ENCODE peak calls at places on chromosome 15, in seven cellular contexts. One of them, this sample, is unnamed.

GRCh38 chr15:94584833-94585244 is 353.5 kb downstream of the MCTP2 start:
- DNase-seq in GM23248: peak
- DNase-seq in IMR-90: no peak
- DNase-seq in pancreas: no peak
- DNase-seq in uterus: peak
- DNase-seq in coronary artery: no peak
- DNase-seq in hepatocyte: no peak
- DNase-seq in this sample: no peak

GRCh38 chr15:68820205-68820588 is 498 bp downstream of the ANP32A start:
- DNase-seq in pancreas: peak
- DNase-seq in IMR-90: no peak
- DNase-seq in uterus: peak
- DNase-seq in coronary artery: no peak
- DNase-seq in hepatocyte: peak
- DNase-seq in GM23248: peak
- DNase-seq in this sample: peak

GRCh38 chr15:63940956-63941620 is 105.2 kb downstream of the DAPK2 start:
- DNase-seq in uterus: no peak
- DNase-seq in GM23248: no peak
- DNase-seq in pancreas: no peak
- DNase-seq in IMR-90: no peak
- DNase-seq in hepatocyte: no peak
- DNase-seq in coronary artery: no peak
- DNase-seq in this sample: no peak

GRCh38 chr15:66404532-66404931 is 17.8 kb downstream of the MAP2K1 start:
- DNase-seq in IMR-90: no peak
- DNase-seq in pancreas: no peak
- DNase-seq in hepatocyte: no peak
- DNase-seq in coronary artery: no peak
- DNase-seq in uterus: no peak
- DNase-seq in GM23248: no peak
- DNase-seq in this sample: no peak

GRCh38 chr15:78995921-78996780 is 51.3 kb upstream of the CTSH start:
- DNase-seq in hepatocyte: no peak
- DNase-seq in uterus: no peak
- DNase-seq in coronary artery: no peak
- DNase-seq in IMR-90: no peak
- DNase-seq in pancreas: no peak
- DNase-seq in GM23248: no peak
- DNase-seq in this sample: no peak

GRCh38 chr15:34109775-34110663 is 8.1 kb downstream of the PGBD4 start:
- DNase-seq in hepatocyte: peak
- DNase-seq in IMR-90: peak
- DNase-seq in uterus: no peak
- DNase-seq in coronary artery: no peak
- DNase-seq in pancreas: no peak
- DNase-seq in GM23248: peak
- DNase-seq in this sample: no peak

GRCh38 chr15:67433495-67434099 is 87.3 kb upstream of the C15orf61 start:
- DNase-seq in hepatocyte: peak
- DNase-seq in GM23248: peak
- DNase-seq in IMR-90: peak
- DNase-seq in uterus: peak
- DNase-seq in coronary artery: no peak
- DNase-seq in pancreas: peak
- DNase-seq in this sample: no peak

GRCh38 chr15:69414702-69415161 is 583 bp downstream of the KIF23 start:
- DNase-seq in uterus: no peak
- DNase-seq in pancreas: peak
- DNase-seq in coronary artery: no peak
- DNase-seq in IMR-90: peak
- DNase-seq in hepatocyte: peak
- DNase-seq in GM23248: peak
- DNase-seq in this sample: no peak

GRCh38 chr15:30953731-30954378 is 37.6 kb downstream of the MTMR10 start:
- DNase-seq in uterus: no peak
- DNase-seq in pancreas: no peak
- DNase-seq in coronary artery: no peak
- DNase-seq in GM23248: peak
- DNase-seq in hepatocyte: peak
- DNase-seq in IMR-90: peak
- DNase-seq in this sample: no peak

GRCh38 chr15:66714543-66714981 is 12.5 kb downstream of the SMAD6 start:
- DNase-seq in GM23248: peak
- DNase-seq in IMR-90: peak
- DNase-seq in pancreas: no peak
- DNase-seq in uterus: no peak
- DNase-seq in hepatocyte: peak
- DNase-seq in coronary artery: peak
- DNase-seq in this sample: no peak

GRCh38 chr15:66253643-66254363 is at the start of gene MEGF11:
- DNase-seq in GM23248: peak
- DNase-seq in coronary artery: no peak
- DNase-seq in pancreas: peak
- DNase-seq in hepatocyte: peak
- DNase-seq in IMR-90: peak
- DNase-seq in uterus: no peak
- DNase-seq in this sample: no peak

GRCh38 chr15:89898628-89899302 is 5.0 kb upstream of the AP3S2 start:
- DNase-seq in coronary artery: no peak
- DNase-seq in hepatocyte: peak
- DNase-seq in IMR-90: peak
- DNase-seq in GM23248: peak
- DNase-seq in pancreas: peak
- DNase-seq in uterus: no peak
- DNase-seq in this sample: no peak

GRCh38 chr15:39682366-39682765 is 100.3 kb downstream of the FSIP1 start:
- DNase-seq in IMR-90: no peak
- DNase-seq in coronary artery: no peak
- DNase-seq in hepatocyte: no peak
- DNase-seq in GM23248: peak
- DNase-seq in uterus: no peak
- DNase-seq in pancreas: no peak
- DNase-seq in this sample: no peak

GRCh38 chr15:34795267-34796081 is at the start of gene ACTC1:
- DNase-seq in uterus: peak
- DNase-seq in GM23248: peak
- DNase-seq in pancreas: peak
- DNase-seq in coronary artery: peak
- DNase-seq in IMR-90: peak
- DNase-seq in hepatocyte: peak
- DNase-seq in this sample: no peak

GRCh38 chr15:60423540-60423939 is 25.8 kb upstream of the ANXA2 start:
- DNase-seq in hepatocyte: peak
- DNase-seq in pancreas: no peak
- DNase-seq in coronary artery: no peak
- DNase-seq in IMR-90: peak
- DNase-seq in uterus: no peak
- DNase-seq in GM23248: peak
- DNase-seq in this sample: no peak

GRCh38 chr15:49865925-49866757 is 245.3 kb downstream of the DTWD1 start:
- DNase-seq in coronary artery: no peak
- DNase-seq in hepatocyte: no peak
- DNase-seq in pancreas: no peak
- DNase-seq in GM23248: peak
- DNase-seq in IMR-90: no peak
- DNase-seq in uterus: no peak
- DNase-seq in this sample: no peak

GRCh38 chr15:45157974-45158373 is 28.2 kb downstream of the DUOX1 start:
- DNase-seq in IMR-90: peak
- DNase-seq in coronary artery: no peak
- DNase-seq in pancreas: no peak
- DNase-seq in hepatocyte: peak
- DNase-seq in GM23248: peak
- DNase-seq in uterus: no peak
- DNase-seq in this sample: peak

GRCh38 chr15:76012021-76012551 is at the start of gene NRG4:
- DNase-seq in uterus: no peak
- DNase-seq in coronary artery: no peak
- DNase-seq in pancreas: peak
- DNase-seq in GM23248: peak
- DNase-seq in IMR-90: peak
- DNase-seq in hepatocyte: no peak
- DNase-seq in this sample: no peak

GRCh38 chr15:92655178-92655995 is at the start of gene FAM174B:
- DNase-seq in IMR-90: no peak
- DNase-seq in uterus: no peak
- DNase-seq in GM23248: peak
- DNase-seq in coronary artery: peak
- DNase-seq in pancreas: peak
- DNase-seq in hepatocyte: peak
- DNase-seq in this sample: no peak

GRCh38 chr15:70049115-70049514 is 48.6 kb downstream of the TLE3 start:
- DNase-seq in coronary artery: no peak
- DNase-seq in GM23248: no peak
- DNase-seq in uterus: no peak
- DNase-seq in pancreas: no peak
- DNase-seq in hepatocyte: no peak
- DNase-seq in IMR-90: no peak
- DNase-seq in this sample: no peak

GRCh38 chr15:45637552-45638033 is 2.8 kb downstream of the SQOR start:
- DNase-seq in uterus: peak
- DNase-seq in GM23248: peak
- DNase-seq in IMR-90: peak
- DNase-seq in pancreas: peak
- DNase-seq in hepatocyte: peak
- DNase-seq in coronary artery: no peak
- DNase-seq in this sample: no peak

GRCh38 chr15:62549345-62549970 is 384.4 kb upstream of the C2CD4B start:
- DNase-seq in pancreas: peak
- DNase-seq in coronary artery: no peak
- DNase-seq in IMR-90: peak
- DNase-seq in hepatocyte: peak
- DNase-seq in uterus: no peak
- DNase-seq in GM23248: peak
- DNase-seq in this sample: no peak

GRCh38 chr15:95368211-95368610 is 962.3 kb upstream of the NR2F2 start:
- DNase-seq in hepatocyte: no peak
- DNase-seq in IMR-90: no peak
- DNase-seq in uterus: no peak
- DNase-seq in GM23248: no peak
- DNase-seq in coronary artery: no peak
- DNase-seq in pancreas: no peak
- DNase-seq in this sample: no peak

GRCh38 chr15:34223904-34224596 is 766 bp upstream of the EMC4 start:
- DNase-seq in hepatocyte: no peak
- DNase-seq in IMR-90: peak
- DNase-seq in GM23248: peak
- DNase-seq in pancreas: no peak
- DNase-seq in uterus: no peak
- DNase-seq in coronary artery: no peak
- DNase-seq in this sample: no peak

GRCh38 chr15:91473894-91474293 is 373.8 kb downstream of the SV2B start:
- DNase-seq in IMR-90: peak
- DNase-seq in uterus: no peak
- DNase-seq in coronary artery: no peak
- DNase-seq in hepatocyte: no peak
- DNase-seq in pancreas: no peak
- DNase-seq in GM23248: no peak
- DNase-seq in this sample: no peak

GRCh38 chr15:51046799-51047449 is 47.8 kb downstream of the TNFAIP8L3 start:
- DNase-seq in IMR-90: peak
- DNase-seq in uterus: peak
- DNase-seq in GM23248: peak
- DNase-seq in pancreas: peak
- DNase-seq in coronary artery: no peak
- DNase-seq in hepatocyte: peak
- DNase-seq in this sample: peak
- H3K27ac ChIP-seq in IMR-90: no peak
- H3K27ac ChIP-seq in uterus: peak
- H3K27ac ChIP-seq in GM23248: no peak
- H3K27ac ChIP-seq in pancreas: no peak
- H3K27ac ChIP-seq in coronary artery: no peak
- H3K27ac ChIP-seq in hepatocyte: peak
- H3K27ac ChIP-seq in this sample: no peak

GRCh38 chr15:83078712-83079111 is 11.7 kb upstream of the BTBD1 start:
- DNase-seq in coronary artery: no peak
- DNase-seq in hepatocyte: no peak
- DNase-seq in pancreas: no peak
- DNase-seq in GM23248: no peak
- DNase-seq in IMR-90: no peak
- DNase-seq in uterus: no peak
- DNase-seq in this sample: no peak

GRCh38 chr15:83077487-83078230 is 10.6 kb upstream of the BTBD1 start:
- DNase-seq in pancreas: no peak
- DNase-seq in GM23248: no peak
- DNase-seq in hepatocyte: no peak
- DNase-seq in IMR-90: no peak
- DNase-seq in uterus: no peak
- DNase-seq in coronary artery: no peak
- DNase-seq in this sample: no peak

GRCh38 chr15:83081256-83082014 is 14.4 kb upstream of the BTBD1 start:
- DNase-seq in hepatocyte: no peak
- DNase-seq in GM23248: no peak
- DNase-seq in coronary artery: no peak
- DNase-seq in IMR-90: no peak
- DNase-seq in uterus: no peak
- DNase-seq in pancreas: no peak
- DNase-seq in this sample: no peak

GRCh38 chr15:83087535-83087934 is 19.9 kb upstream of the TM6SF1 start:
- DNase-seq in coronary artery: no peak
- DNase-seq in uterus: no peak
- DNase-seq in pancreas: no peak
- DNase-seq in GM23248: no peak
- DNase-seq in IMR-90: no peak
- DNase-seq in hepatocyte: no peak
- DNase-seq in this sample: no peak

GRCh38 chr15:83082730-83083386 is 15.8 kb upstream of the BTBD1 start:
- DNase-seq in GM23248: no peak
- DNase-seq in coronary artery: no peak
- DNase-seq in hepatocyte: no peak
- DNase-seq in pancreas: no peak
- DNase-seq in uterus: no peak
- DNase-seq in IMR-90: no peak
- DNase-seq in this sample: no peak
- H3K27ac ChIP-seq in GM23248: no peak
- H3K27ac ChIP-seq in coronary artery: no peak
- H3K27ac ChIP-seq in hepatocyte: no peak
- H3K27ac ChIP-seq in pancreas: no peak
- H3K27ac ChIP-seq in uterus: no peak
- H3K27ac ChIP-seq in IMR-90: no peak
- H3K27ac ChIP-seq in this sample: no peak

GRCh38 chr15:59290311-59291213 is 82.1 kb downstream of the MYO1E start:
- DNase-seq in hepatocyte: no peak
- DNase-seq in GM23248: no peak
- DNase-seq in uterus: no peak
- DNase-seq in pancreas: no peak
- DNase-seq in coronary artery: no peak
- DNase-seq in IMR-90: no peak
- DNase-seq in this sample: no peak
- H3K27ac ChIP-seq in hepatocyte: no peak
- H3K27ac ChIP-seq in GM23248: no peak
- H3K27ac ChIP-seq in uterus: no peak
- H3K27ac ChIP-seq in pancreas: no peak
- H3K27ac ChIP-seq in coronary artery: no peak
- H3K27ac ChIP-seq in IMR-90: no peak
- H3K27ac ChIP-seq in this sample: peak

DNA sequence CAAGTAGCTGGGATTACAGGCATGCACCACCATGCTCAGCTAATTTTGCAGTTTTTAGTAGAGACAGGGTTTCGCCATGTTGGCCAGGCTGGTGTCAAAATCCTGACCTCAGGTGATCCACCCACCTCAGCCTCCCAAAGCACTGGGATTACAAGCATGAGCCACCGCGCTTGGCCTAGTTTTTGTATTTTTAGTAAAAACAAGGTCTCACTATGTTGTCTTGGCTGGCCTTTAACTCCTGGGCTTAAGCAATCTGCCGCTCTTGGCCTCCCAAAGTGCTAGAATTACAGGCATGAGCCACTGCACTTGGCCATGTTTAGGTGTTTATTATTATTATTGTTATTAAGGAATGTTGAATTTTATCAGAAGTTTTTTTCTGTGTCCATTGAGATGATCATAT is 14.7 kb downstream of the IL16 start:
- DNase-seq in GM23248: no peak
- DNase-seq in uterus: no peak
- DNase-seq in IMR-90: no peak
- DNase-seq in hepatocyte: no peak
- DNase-seq in pancreas: no peak
- DNase-seq in coronary artery: no peak
- DNase-seq in this sample: no peak
- H3K27ac ChIP-seq in GM23248: no peak
- H3K27ac ChIP-seq in uterus: no peak
- H3K27ac ChIP-seq in IMR-90: no peak
- H3K27ac ChIP-seq in hepatocyte: no peak
- H3K27ac ChIP-seq in pancreas: no peak
- H3K27ac ChIP-seq in coronary artery: no peak
- H3K27ac ChIP-seq in this sample: no peak

This sample was measured in caudate nucleus.